ENCODE peak calls at places on chromosomes 16 and 17, in ten cellular contexts. N is fibroblast of mammary gland, D is cardiac muscle cell, F is lower lobe of right lung, Z is neural crest cell, H is OCI-LY7, V is H9, T is upper lobe of right lung, X is pancreas, M is heart right ventricle. R is an unnamed sample.

GRCh38 chr16:77888786-77889185 is 100.4 kb downstream of the VAT1L start:
- DNase-seq in N (no peak), D (no peak), F (no peak), Z (no peak), H (no peak), V (no peak), T (no peak), X (no peak), M (no peak), R (no peak)

GRCh38 chr16:3127745-3128144 is 7.1 kb upstream of the ZNF213 start:
- DNase-seq in N (no peak), D (no peak), F (no peak), Z (no peak), H (no peak), V (peak), T (no peak), X (no peak), M (no peak), R (no peak)

GRCh38 chr17:71936977-71937376 is 183.8 kb upstream of the SOX9 start:
- DNase-seq in N (no peak), D (no peak), F (no peak), Z (no peak), H (no peak), V (no peak), T (no peak), X (no peak), M (no peak), R (no peak)

GRCh38 chr16:56202036-56202435 is 10.7 kb downstream of the GNAO1 start:
- DNase-seq in N (no peak), D (no peak), F (no peak), Z (no peak), H (no peak), V (no peak), T (no peak), X (no peak), M (no peak), R (no peak)

GRCh38 chr17:7136266-7136877 is 21.8 kb upstream of the ASGR2 start:
- DNase-seq in N (peak), D (peak), F (peak), Z (peak), H (peak), V (no peak), T (peak), X (peak), M (peak), R (peak)

GRCh38 chr16:77677129-77677528 is 45.2 kb upstream of the NUDT7 start:
- DNase-seq in N (no peak), D (no peak), F (no peak), Z (no peak), H (no peak), V (no peak), T (no peak), X (no peak), M (no peak), R (no peak)

GRCh38 chr17:17321356-17322025 is 18.3 kb downstream of the NT5M start:
- DNase-seq in N (no peak), D (no peak), F (peak), Z (no peak), H (no peak), V (no peak), T (peak), X (peak), M (no peak), R (no peak)

GRCh38 chr17:7688808-7689316 is 585 bp downstream of the WRAP53 start:
- DNase-seq in N (no peak), D (no peak), F (no peak), Z (no peak), H (no peak), V (no peak), T (no peak), X (no peak), M (no peak), R (no peak)

GRCh38 chr16:49284962-49285361 is 3.3 kb upstream of the CBLN1 start:
- DNase-seq in N (no peak), D (no peak), F (no peak), Z (no peak), H (no peak), V (no peak), T (no peak), X (no peak), M (no peak), R (no peak)

GRCh38 chr17:8482546-8482945 is 46.9 kb downstream of the NDEL1 start:
- DNase-seq in N (no peak), D (no peak), F (no peak), Z (no peak), H (no peak), V (no peak), T (peak), X (peak), M (no peak), R (no peak)

GRCh38 chr16:57167951-57168350 is 17.9 kb downstream of the PSME3IP1 start:
- DNase-seq in N (peak), D (peak), F (no peak), Z (no peak), H (peak), V (no peak), T (no peak), X (no peak), M (no peak), R (no peak)

GRCh38 chr16:56960681-56961281 is 969 bp upstream of the CETP start:
- DNase-seq in N (no peak), D (peak), F (no peak), Z (no peak), H (no peak), V (no peak), T (no peak), X (peak), M (no peak), R (no peak)

GRCh38 chr17:40179923-40180659 is 2.8 kb downstream of the RAPGEFL1 start:
- DNase-seq in N (peak), D (peak), F (no peak), Z (no peak), H (no peak), V (no peak), T (no peak), X (no peak), M (no peak), R (no peak)

GRCh38 chr17:11644265-11645212 is 46.3 kb downstream of the DNAH9 start:
- DNase-seq in N (peak), D (peak), F (peak), Z (peak), H (peak), V (peak), T (peak), X (no peak), M (peak), R (peak)

GRCh38 chr16:48188449-48189102 is 32.8 kb upstream of the ABCC12 start:
- DNase-seq in N (peak), D (peak), F (no peak), Z (no peak), H (peak), V (no peak), T (no peak), X (no peak), M (no peak), R (no peak)

GRCh38 chr17:81867123-81867951 is 3.8 kb downstream of the ARHGDIA start:
- DNase-seq in N (peak), D (peak), F (no peak), Z (no peak), H (peak), V (peak), T (no peak), X (no peak), M (no peak), R (no peak)

GRCh38 chr16:57284206-57284951 is at the start of gene PLLP:
- DNase-seq in N (no peak), D (peak), F (peak), Z (no peak), H (no peak), V (peak), T (peak), X (peak), M (peak), R (peak)

GRCh38 chr16:89023151-89023551 is 46.1 kb upstream of the CBFA2T3 start:
- DNase-seq in N (no peak), D (no peak), F (no peak), Z (no peak), H (no peak), V (no peak), T (peak), X (peak), M (no peak), R (no peak)

GRCh38 chr17:68867759-68868516 is 87.3 kb downstream of the ABCA8 start:
- DNase-seq in N (no peak), D (no peak), F (no peak), Z (no peak), H (no peak), V (no peak), T (no peak), X (no peak), M (no peak), R (no peak)

GRCh38 chr17:3004925-3005324 is 58.5 kb downstream of the OR1D5 start:
- DNase-seq in N (no peak), D (no peak), F (peak), Z (no peak), H (peak), V (no peak), T (no peak), X (peak), M (no peak), R (no peak)

GRCh38 chr16:49617016-49617569 is 238.8 kb downstream of the ZNF423 start:
- DNase-seq in N (no peak), D (no peak), F (no peak), Z (no peak), H (no peak), V (peak), T (no peak), X (no peak), M (no peak), R (no peak)

GRCh38 chr16:50644730-50645129 is 36.4 kb downstream of the SNX20 start:
- DNase-seq in N (no peak), D (peak), F (no peak), Z (no peak), H (no peak), V (peak), T (no peak), X (no peak), M (no peak), R (no peak)

GRCh38 chr16:51544850-51545467 is 393.9 kb upstream of the SALL1 start:
- DNase-seq in N (no peak), D (no peak), F (no peak), Z (no peak), H (no peak), V (no peak), T (no peak), X (no peak), M (no peak), R (no peak)

GRCh38 chr16:11149011-11149616 is 106.9 kb downstream of the SOCS1 start:
- DNase-seq in N (peak), D (no peak), F (no peak), Z (no peak), H (no peak), V (no peak), T (no peak), X (no peak), M (no peak), R (no peak)

GRCh38 chr17:49249292-49249794 is 18.8 kb upstream of the PHOSPHO1 start:
- DNase-seq in N (no peak), D (peak), F (peak), Z (no peak), H (no peak), V (no peak), T (peak), X (no peak), M (peak), R (no peak)

GRCh38 chr16:27511657-27512056 is 38.1 kb downstream of the GTF3C1 start:
- DNase-seq in N (peak), D (peak), F (no peak), Z (no peak), H (no peak), V (no peak), T (no peak), X (no peak), M (peak), R (no peak)

GRCh38 chr17:58541249-58541648 is 26.8 kb upstream of the MTMR4 start:
- DNase-seq in N (peak), D (no peak), F (no peak), Z (no peak), H (peak), V (peak), T (no peak), X (no peak), M (no peak), R (no peak)

GRCh38 chr17:3007651-3008121 is 55.7 kb downstream of the OR1D5 start:
- DNase-seq in N (no peak), D (no peak), F (peak), Z (no peak), H (no peak), V (no peak), T (no peak), X (peak), M (no peak), R (no peak)

GRCh38 chr16:79042886-79043285 is 557.7 kb downstream of the MAF start:
- DNase-seq in N (no peak), D (no peak), F (no peak), Z (no peak), H (no peak), V (no peak), T (no peak), X (no peak), M (no peak), R (no peak)

GRCh38 chr17:40326014-40326831 is 17.2 kb downstream of the RARA start:
- DNase-seq in N (no peak), D (no peak), F (peak), Z (no peak), H (peak), V (no peak), T (no peak), X (no peak), M (no peak), R (no peak)

GRCh38 chr16:22890976-22891375 is 77.0 kb downstream of the HS3ST2 start:
- DNase-seq in N (no peak), D (no peak), F (no peak), Z (no peak), H (no peak), V (no peak), T (no peak), X (no peak), M (no peak), R (no peak)

GRCh38 chr16:89294486-89294885 is 77.0 kb downstream of the ZNF778 start:
- DNase-seq in N (no peak), D (no peak), F (no peak), Z (no peak), H (no peak), V (no peak), T (no peak), X (no peak), M (no peak), R (no peak)

GRCh38 chr16:18811925-18812324 is 10.6 kb upstream of the ARL6IP1 start:
- DNase-seq in N (no peak), D (no peak), F (no peak), Z (no peak), H (no peak), V (no peak), T (no peak), X (no peak), M (no peak), R (no peak)

GRCh38 chr16:18805257-18805773 is 4.0 kb upstream of the ARL6IP1 start:
- DNase-seq in N (no peak), D (no peak), F (no peak), Z (no peak), H (no peak), V (no peak), T (no peak), X (no peak), M (no peak), R (no peak)

GRCh38 chr16:18803569-18804462 is 2.5 kb upstream of the ARL6IP1 start:
- DNase-seq in N (peak), D (peak), F (no peak), Z (no peak), H (peak), V (no peak), T (no peak), X (no peak), M (no peak), R (no peak)

GRCh38 chr16:18804540-18804939 is 3.2 kb upstream of the ARL6IP1 start:
- DNase-seq in N (no peak), D (no peak), F (no peak), Z (no peak), H (no peak), V (peak), T (no peak), X (no peak), M (no peak), R (no peak)

DNA sequence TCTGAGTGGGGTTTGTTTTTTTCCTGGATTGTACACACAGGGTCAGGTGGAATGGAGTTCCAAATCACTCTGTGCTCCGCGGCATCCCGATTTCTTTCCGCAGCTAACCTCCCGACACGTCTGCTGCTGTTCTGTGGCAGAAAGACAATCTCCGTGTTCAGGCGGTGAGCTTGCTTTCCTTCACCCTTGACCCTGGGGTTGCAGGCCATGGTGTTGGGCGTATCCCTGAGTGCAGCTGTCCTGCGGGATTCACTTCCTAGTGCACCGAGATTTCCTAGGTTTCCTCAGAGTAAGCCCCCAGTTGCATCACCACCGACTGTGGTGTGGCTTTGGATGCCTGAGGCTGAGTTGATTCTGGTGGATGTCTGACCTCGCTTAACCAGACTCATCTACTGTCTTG is 7.8 kb upstream of the ARL6IP1 start:
- DNase-seq in N (no peak), D (no peak), F (no peak), Z (no peak), H (no peak), V (no peak), T (no peak), X (no peak), M (no peak), R (no peak)
- TF ChIP-seq CTCF in N (no peak), D (no peak), F (no peak), Z (no peak), H (no peak), V (no peak), T (no peak), X (no peak), M (no peak), R (no peak)

GRCh38 chr17:78600181-78600651 is 23.0 kb upstream of the DNAH17 start:
- DNase-seq in N (peak), D (peak), F (no peak), Z (no peak), H (no peak), V (no peak), T (no peak), X (no peak), M (no peak), R (no peak)
- TF ChIP-seq CTCF in N (no peak), D (no peak), F (no peak), Z (no peak), H (no peak), V (no peak), T (no peak), X (no peak), M (no peak), R (no peak)

GRCh38 chr16:86228713-86229112 is 281.6 kb upstream of the FOXF1 start:
- DNase-seq in N (no peak), D (no peak), F (no peak), Z (no peak), H (no peak), V (no peak), T (no peak), X (no peak), M (no peak), R (no peak)
- TF ChIP-seq CTCF in N (no peak), D (no peak), F (no peak), Z (no peak), H (no peak), V (no peak), T (no peak), X (no peak), M (no peak), R (no peak)

GRCh38 chr16:29011112-29011511 is 26.3 kb downstream of the LAT start:
- DNase-seq in N (no peak), D (no peak), F (no peak), Z (no peak), H (no peak), V (peak), T (no peak), X (no peak), M (no peak), R (no peak)
- TF ChIP-seq CTCF in N (no peak), D (no peak), F (no peak), Z (no peak), H (no peak), V (peak), T (no peak), X (no peak), M (no peak), R (no peak)

DNA sequence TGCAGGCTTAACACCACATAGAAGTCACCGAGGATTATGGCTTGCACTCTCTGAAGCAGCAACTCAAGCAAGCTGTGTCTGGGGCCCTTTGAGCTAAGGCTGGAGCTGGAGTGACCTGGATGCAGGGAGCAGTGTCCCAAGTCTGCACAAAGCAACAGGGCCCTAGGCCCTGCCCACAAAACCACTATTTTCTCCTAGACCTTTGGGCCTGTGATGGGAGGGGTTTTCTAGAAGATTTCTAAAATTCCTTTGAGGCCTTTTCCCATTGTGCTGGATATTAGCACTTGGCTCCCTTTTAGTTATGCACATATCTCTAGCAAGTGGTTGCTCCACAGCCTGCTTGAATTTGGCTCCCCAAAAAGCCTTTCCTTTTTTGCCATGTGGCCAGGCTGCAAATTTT is 44.5 kb downstream of the KCNJ16 start:
- DNase-seq in N (no peak), D (no peak), F (no peak), Z (no peak), H (no peak), V (no peak), T (no peak), X (no peak), M (no peak), R (no peak)
- TF ChIP-seq CTCF in N (no peak), D (no peak), F (no peak), Z (no peak), H (no peak), V (no peak), T (no peak), X (no peak), M (no peak), R (no peak)

GRCh38 chr16:1821861-1822611 is 4.6 kb downstream of the HAGH start:
- DNase-seq in N (no peak), D (no peak), F (no peak), Z (no peak), H (no peak), V (no peak), T (no peak), X (no peak), M (no peak), R (no peak)

GRCh38 chr16:1822801-1823200 is 3.8 kb downstream of the HAGH start:
- DNase-seq in N (no peak), D (no peak), F (no peak), Z (no peak), H (no peak), V (no peak), T (peak), X (no peak), M (no peak), R (no peak)

GRCh38 chr16:1825864-1826690 is 548 bp downstream of the HAGH start:
- DNase-seq in N (peak), D (peak), F (peak), Z (peak), H (peak), V (no peak), T (peak), X (peak), M (no peak), R (no peak)

GRCh38 chr16:1825381-1825863 is 1.2 kb downstream of the HAGH start:
- DNase-seq in N (no peak), D (no peak), F (no peak), Z (no peak), H (no peak), V (no peak), T (peak), X (peak), M (no peak), R (no peak)

GRCh38 chr16:1823821-1824220 is 2.8 kb downstream of the HAGH start:
- DNase-seq in N (peak), D (peak), F (no peak), Z (no peak), H (peak), V (peak), T (no peak), X (no peak), M (no peak), R (no peak)
- TF ChIP-seq CTCF in N (no peak), D (peak), F (no peak), Z (no peak), H (peak), V (peak), T (no peak), X (no peak), M (no peak), R (no peak)

DNA sequence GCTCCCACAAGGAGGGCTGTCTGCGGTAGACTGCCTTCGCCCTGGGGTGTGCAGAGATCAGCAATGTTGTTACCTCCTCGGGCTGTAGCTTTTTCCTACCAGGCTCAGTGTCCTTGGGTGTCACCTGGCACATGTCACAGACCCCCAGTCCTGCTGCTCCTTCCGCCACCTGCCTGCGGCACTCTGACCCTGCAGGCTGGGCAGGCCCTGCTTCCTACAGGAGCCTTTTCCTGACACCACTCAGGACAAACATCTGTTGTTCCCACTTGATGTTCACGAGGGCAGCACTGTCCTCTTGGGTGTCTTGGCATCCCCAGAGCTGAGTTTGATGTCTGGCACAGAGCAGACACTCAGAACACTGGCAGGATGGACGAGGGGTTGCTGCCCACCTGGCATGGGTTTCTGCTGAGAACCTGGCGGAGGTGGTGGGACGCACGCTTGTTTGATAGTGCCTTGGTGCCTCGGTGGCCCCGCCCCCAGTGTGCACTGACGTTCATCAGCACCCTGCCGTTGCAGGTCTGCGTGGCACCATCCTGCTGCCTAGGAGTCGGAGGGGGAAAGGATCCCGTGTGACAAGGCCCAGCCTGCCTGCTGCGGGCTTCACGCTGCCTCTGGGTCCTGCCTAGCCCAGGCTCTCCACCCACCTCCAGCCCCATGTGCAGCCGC is 26.7 kb upstream of the NUDT16L1 start:
- DNase-seq in N (no peak), D (no peak), F (no peak), Z (no peak), H (no peak), V (no peak), T (no peak), X (peak), M (no peak), R (no peak)
- TF ChIP-seq CTCF in N (no peak), D (no peak), F (no peak), Z (no peak), H (no peak), V (no peak), T (no peak), X (no peak), M (no peak), R (no peak)

R was measured in mesothelial cell of epicardium.